ENCODE peak calls at places on chromosomes 12 and 14, in ten cellular contexts. Y, H, G, S, N, T, D, Z, V and Q are unnamed samples.

GRCh38 chr12:92468358-92469020 is 234.3 kb upstream of the PLEKHG7 start:
- DNase-seq in Y (no peak), H (no peak), G (no peak), S (no peak), N (no peak), T (no peak), D (peak; percentile 24), Z (no peak), V (no peak), Q (peak; percentile 69)

GRCh38 chr14:86790408-86791364 is 1202.3 kb downstream of the GALC start:
- DNase-seq in Y (no peak), H (no peak), G (peak; percentile 7), S (no peak), N (no peak), T (peak; percentile 16), D (peak; percentile 11), Z (no peak), V (no peak), Q (no peak)

GRCh38 chr12:4225571-4225970 is 48.0 kb upstream of the CCND2 start:
- DNase-seq in Y (no peak), H (no peak), G (no peak), S (no peak), N (no peak), T (no peak), D (no peak), Z (no peak), V (no peak), Q (no peak)

GRCh38 chr12:21502164-21502496 is 541 bp downstream of the GOLT1B start:
- DNase-seq in Y (no peak), H (no peak), G (peak; percentile 15), S (peak; percentile 30), N (peak; percentile 24), T (peak; percentile 9), D (peak; percentile 57), Z (no peak), V (peak; percentile 54), Q (peak; percentile 43)

GRCh38 chr12:109064143-109064542 is 11.8 kb downstream of the USP30 start:
- DNase-seq in Y (no peak), H (no peak), G (no peak), S (no peak), N (no peak), T (no peak), D (no peak), Z (no peak), V (no peak), Q (no peak)

GRCh38 chr12:62435337-62436163 is 31.1 kb upstream of the MON2 start:
- DNase-seq in Y (peak; percentile 78), H (no peak), G (peak; percentile 22), S (peak; percentile 40), N (peak; percentile 80), T (peak; percentile 40), D (peak; percentile 59), Z (no peak), V (peak; percentile 59), Q (peak; percentile 80)

GRCh38 chr14:28119849-28120248 is 646.7 kb upstream of the FOXG1 start:
- DNase-seq in Y (no peak), H (no peak), G (no peak), S (no peak), N (no peak), T (no peak), D (no peak), Z (no peak), V (no peak), Q (no peak)

GRCh38 chr14:44910826-44911225 is 50.9 kb downstream of the KLHL28 start:
- DNase-seq in Y (no peak), H (no peak), G (no peak), S (no peak), N (no peak), T (no peak), D (no peak), Z (no peak), V (no peak), Q (no peak)

GRCh38 chr12:121033625-121034349 is 5.3 kb downstream of the OASL start:
- DNase-seq in Y (no peak), H (peak; percentile 31), G (peak; percentile 93), S (no peak), N (peak; percentile 60), T (peak; percentile 92), D (peak; percentile 51), Z (peak; percentile 91), V (peak; percentile 43), Q (peak; percentile 18)

GRCh38 chr14:35696119-35696518 is 113.0 kb downstream of the RALGAPA1 start:
- DNase-seq in Y (no peak), H (no peak), G (no peak), S (no peak), N (no peak), T (no peak), D (no peak), Z (no peak), V (no peak), Q (no peak)

DNA sequence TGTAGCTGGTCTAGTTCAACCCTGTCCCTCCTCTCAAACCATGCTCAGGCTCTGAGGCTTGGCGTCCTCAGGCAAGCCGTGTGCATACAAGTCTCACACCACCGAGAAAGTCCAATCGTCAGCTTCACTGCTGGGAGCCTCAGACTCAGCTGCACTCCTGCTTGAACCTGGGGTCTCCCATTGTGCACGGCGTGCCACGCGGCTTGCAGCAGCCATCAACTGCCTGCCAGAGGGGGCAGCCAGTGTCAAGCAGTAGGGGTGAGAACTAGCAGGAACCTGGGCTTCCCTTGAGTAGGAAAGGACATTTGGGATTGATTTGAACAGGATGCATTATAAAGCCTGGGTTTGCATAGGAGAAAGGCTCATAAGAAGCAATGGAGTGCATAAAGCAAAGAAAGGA is 1064.5 kb downstream of the BCL11B start:
- DNase-seq in Y (no peak), H (no peak), G (no peak), S (no peak), N (no peak), T (no peak), D (no peak), Z (no peak), V (no peak), Q (no peak)
- H3K4me3 ChIP-seq in Y (no peak overlapping the region), H (no peak overlapping the region), G (no peak overlapping the region), S (no peak overlapping the region), N (no peak overlapping the region), T (no peak overlapping the region), D (no peak overlapping the region), Z (no peak overlapping the region), V (no peak overlapping the region), Q (no peak overlapping the region)

GRCh38 chr12:132258543-132258942 is 70.8 kb downstream of the GALNT9 start:
- DNase-seq in Y (no peak), H (no peak), G (no peak), S (no peak), N (no peak), T (no peak), D (no peak), Z (no peak), V (no peak), Q (no peak)

GRCh38 chr12:132260721-132261120 is 68.7 kb downstream of the GALNT9 start:
- DNase-seq in Y (no peak), H (no peak), G (no peak), S (no peak), N (no peak), T (no peak), D (no peak), Z (no peak), V (no peak), Q (no peak)

GRCh38 chr12:132257955-132258490 is 71.4 kb downstream of the GALNT9 start:
- DNase-seq in Y (no peak), H (no peak), G (no peak), S (no peak), N (no peak), T (no peak), D (no peak), Z (no peak), V (no peak), Q (no peak)

GRCh38 chr12:132259872-132260695 is 69.3 kb downstream of the GALNT9 start:
- DNase-seq in Y (no peak), H (no peak), G (no peak), S (no peak), N (no peak), T (no peak), D (no peak), Z (no peak), V (no peak), Q (no peak)

DNA sequence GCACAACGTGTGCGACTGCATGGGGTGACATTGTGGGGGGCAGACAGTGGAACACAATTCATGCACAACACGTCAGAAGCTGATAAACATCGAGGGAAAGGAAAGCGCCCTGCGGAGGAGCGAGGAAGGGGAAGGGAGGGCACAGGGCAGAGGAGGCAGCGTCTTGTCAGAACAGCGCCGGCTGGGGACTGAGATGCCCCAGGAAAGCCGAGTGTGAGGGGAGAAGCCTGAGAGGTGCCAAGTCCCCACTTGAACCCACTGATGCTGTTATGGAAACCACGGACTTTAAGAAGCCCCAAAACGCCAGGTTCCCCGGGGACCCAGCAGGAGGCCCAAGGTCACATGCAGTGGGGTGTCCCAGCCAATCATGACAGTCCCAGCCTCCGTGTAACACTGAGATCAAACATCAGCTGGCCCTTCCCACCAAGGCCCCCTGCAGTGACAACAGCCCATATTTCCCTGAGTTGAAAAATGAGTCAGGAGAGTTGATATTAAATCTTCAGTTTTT is 70.0 kb downstream of the GALNT9 start:
- DNase-seq in Y (no peak), H (no peak), G (no peak), S (no peak), N (no peak), T (no peak), D (no peak), Z (no peak), V (no peak), Q (peak; percentile 85)
- TF ChIP-seq CTCF in Y (no peak), H (no peak), G (no peak), S (no peak), N (no peak), T (no peak), D (no peak), Z (no peak), V (no peak), Q (no peak)

DNA sequence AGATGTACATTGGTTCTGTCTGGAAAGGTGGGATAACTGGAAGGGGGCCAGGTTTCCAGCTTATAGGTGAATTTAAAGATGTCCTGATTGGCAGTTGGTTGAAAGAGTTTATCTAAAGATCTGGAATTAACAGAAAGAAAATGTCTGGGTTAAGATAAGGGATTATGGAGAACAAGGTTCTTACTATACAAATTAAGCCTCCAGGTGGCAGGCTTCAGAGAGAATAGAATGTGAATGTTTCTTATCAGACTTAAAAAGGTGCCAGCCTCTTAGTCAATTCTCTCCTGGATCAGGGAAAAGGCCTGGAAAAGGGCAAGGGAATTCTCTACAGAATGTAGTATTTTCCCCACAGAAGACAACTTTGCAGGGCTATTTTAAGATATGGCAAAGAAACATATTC is 53.1 kb downstream of the CNTN1 start:
- DNase-seq in Y (no peak), H (no peak), G (peak; percentile 18), S (peak; percentile 55), N (peak; percentile 42), T (no peak), D (no peak), Z (no peak), V (no peak), Q (no peak)
- H3K4me3 ChIP-seq in Y (no peak overlapping the region), H (no peak overlapping the region), G (no peak overlapping the region), S (no peak overlapping the region), N (no peak overlapping the region), T (no peak overlapping the region), D (no peak overlapping the region), Z (no peak overlapping the region), V (no peak overlapping the region), Q (no peak overlapping the region)

DNA sequence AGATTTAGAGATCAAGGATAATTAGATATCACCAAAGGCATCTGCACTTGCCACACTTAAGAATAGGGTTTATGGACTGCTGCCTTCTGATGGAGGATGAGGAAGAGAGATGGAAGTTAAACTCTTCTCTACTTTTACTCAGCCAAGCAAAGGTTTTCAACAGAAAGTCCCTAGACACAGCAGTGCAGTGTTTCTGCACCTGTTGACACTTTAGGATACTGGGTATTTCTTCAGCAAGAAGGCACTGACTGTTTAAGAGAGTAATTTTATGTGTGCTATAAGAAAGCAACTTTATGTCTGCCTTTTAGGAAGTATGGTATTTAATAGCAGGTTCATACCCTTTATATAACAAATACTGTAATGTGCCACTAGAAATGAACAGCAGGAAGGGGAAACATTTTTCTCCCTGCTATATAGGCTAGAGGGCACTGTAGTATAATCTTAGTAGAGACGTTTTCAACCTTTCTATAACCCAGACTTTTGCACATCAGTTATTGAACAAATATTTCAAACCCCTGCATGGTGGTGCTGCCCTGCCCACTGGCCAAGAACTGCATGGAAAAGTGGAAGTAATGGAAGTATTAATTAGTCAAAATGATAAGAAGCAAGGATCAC is 225.0 kb upstream of the GRIP1 start:
- DNase-seq in Y (no peak), H (no peak), G (no peak), S (no peak), N (no peak), T (no peak), D (no peak), Z (no peak), V (no peak), Q (peak; percentile 6)
- TF ChIP-seq CTCF in Y (no peak), H (peak; percentile 23), G (no peak), S (peak; percentile 24), N (peak; percentile 24), T (peak; percentile 41), D (no peak), Z (no peak), V (no peak), Q (no peak)